ENCODE peak calls at places on chromosomes 11 and 22, in eight cellular contexts. One of them, this sample, is unnamed. For H3K36me3, the result is how much of the 10 kb centered on the place peaks cover.

GRCh38 chr11:11866203-11866602 is 24.4 kb downstream of the USP47 start:
- DNase-seq in OCI-LY7: no peak
- DNase-seq in heart left ventricle: no peak
- DNase-seq in PC-9: no peak
- DNase-seq in A673: no peak
- DNase-seq in kidney epithelial cell: no peak
- DNase-seq in left ventricle myocardium inferior: no peak
- DNase-seq in CD4-positive, alpha-beta memory T cell: no peak
- DNase-seq in this sample: no peak

GRCh38 chr22:50016988-50017700 is 4.6 kb upstream of the IL17REL start:
- DNase-seq in OCI-LY7: no peak
- DNase-seq in heart left ventricle: no peak
- DNase-seq in PC-9: no peak
- DNase-seq in A673: no peak
- DNase-seq in kidney epithelial cell: no peak
- DNase-seq in left ventricle myocardium inferior: peak
- DNase-seq in CD4-positive, alpha-beta memory T cell: peak
- DNase-seq in this sample: peak

GRCh38 chr22:24232725-24233124 is 12.2 kb downstream of the GGT5 start:
- DNase-seq in OCI-LY7: no peak
- DNase-seq in heart left ventricle: no peak
- DNase-seq in PC-9: no peak
- DNase-seq in A673: no peak
- DNase-seq in kidney epithelial cell: no peak
- DNase-seq in left ventricle myocardium inferior: no peak
- DNase-seq in CD4-positive, alpha-beta memory T cell: no peak
- DNase-seq in this sample: peak

GRCh38 chr11:12719221-12719620 is 45.0 kb downstream of the TEAD1 start:
- DNase-seq in OCI-LY7: no peak
- DNase-seq in heart left ventricle: no peak
- DNase-seq in PC-9: no peak
- DNase-seq in A673: no peak
- DNase-seq in kidney epithelial cell: no peak
- DNase-seq in left ventricle myocardium inferior: no peak
- DNase-seq in CD4-positive, alpha-beta memory T cell: no peak
- DNase-seq in this sample: no peak

GRCh38 chr22:50621491-50621880 is 6.5 kb downstream of the ARSA start:
- DNase-seq in OCI-LY7: peak
- DNase-seq in heart left ventricle: no peak
- DNase-seq in PC-9: no peak
- DNase-seq in A673: no peak
- DNase-seq in kidney epithelial cell: no peak
- DNase-seq in left ventricle myocardium inferior: no peak
- DNase-seq in CD4-positive, alpha-beta memory T cell: peak
- DNase-seq in this sample: no peak

GRCh38 chr11:67436459-67437081 is 912 bp downstream of the PTPRCAP start:
- DNase-seq in OCI-LY7: peak
- DNase-seq in heart left ventricle: no peak
- DNase-seq in PC-9: no peak
- DNase-seq in A673: no peak
- DNase-seq in kidney epithelial cell: no peak
- DNase-seq in left ventricle myocardium inferior: no peak
- DNase-seq in CD4-positive, alpha-beta memory T cell: peak
- DNase-seq in this sample: peak

GRCh38 chr11:79393362-79394043 is 47.3 kb downstream of the TENM4 start:
- DNase-seq in OCI-LY7: no peak
- DNase-seq in heart left ventricle: no peak
- DNase-seq in PC-9: no peak
- DNase-seq in A673: no peak
- DNase-seq in kidney epithelial cell: no peak
- DNase-seq in left ventricle myocardium inferior: no peak
- DNase-seq in CD4-positive, alpha-beta memory T cell: no peak
- DNase-seq in this sample: no peak

GRCh38 chr11:22197139-22197893 is 4.4 kb downstream of the ANO5 start:
- DNase-seq in OCI-LY7: no peak
- DNase-seq in heart left ventricle: no peak
- DNase-seq in PC-9: no peak
- DNase-seq in A673: no peak
- DNase-seq in kidney epithelial cell: no peak
- DNase-seq in left ventricle myocardium inferior: no peak
- DNase-seq in CD4-positive, alpha-beta memory T cell: no peak
- DNase-seq in this sample: no peak

GRCh38 chr11:95835351-95835750 is 45.1 kb downstream of the CEP57 start:
- DNase-seq in OCI-LY7: no peak
- DNase-seq in heart left ventricle: no peak
- DNase-seq in PC-9: no peak
- DNase-seq in A673: no peak
- DNase-seq in kidney epithelial cell: no peak
- DNase-seq in left ventricle myocardium inferior: no peak
- DNase-seq in CD4-positive, alpha-beta memory T cell: no peak
- DNase-seq in this sample: no peak

GRCh38 chr11:69287968-69288882 is 5.7 kb upstream of the MYEOV start:
- DNase-seq in OCI-LY7: peak
- DNase-seq in heart left ventricle: peak
- DNase-seq in PC-9: peak
- DNase-seq in A673: no peak
- DNase-seq in kidney epithelial cell: no peak
- DNase-seq in left ventricle myocardium inferior: no peak
- DNase-seq in CD4-positive, alpha-beta memory T cell: no peak
- DNase-seq in this sample: no peak

GRCh38 chr22:46970411-46971123 is 208.1 kb downstream of the TBC1D22A start:
- DNase-seq in OCI-LY7: no peak
- DNase-seq in heart left ventricle: no peak
- DNase-seq in PC-9: no peak
- DNase-seq in A673: no peak
- DNase-seq in kidney epithelial cell: no peak
- DNase-seq in left ventricle myocardium inferior: no peak
- DNase-seq in CD4-positive, alpha-beta memory T cell: no peak
- DNase-seq in this sample: no peak

GRCh38 chr11:27926056-27926455 is 181.9 kb downstream of the KIF18A start:
- DNase-seq in OCI-LY7: no peak
- DNase-seq in heart left ventricle: no peak
- DNase-seq in PC-9: no peak
- DNase-seq in A673: no peak
- DNase-seq in kidney epithelial cell: no peak
- DNase-seq in left ventricle myocardium inferior: no peak
- DNase-seq in CD4-positive, alpha-beta memory T cell: no peak
- DNase-seq in this sample: no peak

GRCh38 chr22:45969801-45970464 is 7.0 kb downstream of the WNT7B start:
- DNase-seq in OCI-LY7: no peak
- DNase-seq in heart left ventricle: no peak
- DNase-seq in PC-9: no peak
- DNase-seq in A673: no peak
- DNase-seq in kidney epithelial cell: no peak
- DNase-seq in left ventricle myocardium inferior: no peak
- DNase-seq in CD4-positive, alpha-beta memory T cell: no peak
- DNase-seq in this sample: peak

GRCh38 chr11:95108671-95109551 is 19.3 kb downstream of the ENDOD1 start:
- DNase-seq in OCI-LY7: no peak
- DNase-seq in heart left ventricle: no peak
- DNase-seq in PC-9: no peak
- DNase-seq in A673: peak
- DNase-seq in kidney epithelial cell: no peak
- DNase-seq in left ventricle myocardium inferior: no peak
- DNase-seq in CD4-positive, alpha-beta memory T cell: no peak
- DNase-seq in this sample: no peak

GRCh38 chr11:126082251-126083109 is 19.8 kb upstream of the CDON start:
- DNase-seq in OCI-LY7: no peak
- DNase-seq in heart left ventricle: no peak
- DNase-seq in PC-9: no peak
- DNase-seq in A673: peak
- DNase-seq in kidney epithelial cell: no peak
- DNase-seq in left ventricle myocardium inferior: no peak
- DNase-seq in CD4-positive, alpha-beta memory T cell: no peak
- DNase-seq in this sample: peak

GRCh38 chr11:8075119-8075726 is 5.8 kb upstream of the TUB start:
- DNase-seq in OCI-LY7: no peak
- DNase-seq in heart left ventricle: no peak
- DNase-seq in PC-9: no peak
- DNase-seq in A673: no peak
- DNase-seq in kidney epithelial cell: no peak
- DNase-seq in left ventricle myocardium inferior: no peak
- DNase-seq in CD4-positive, alpha-beta memory T cell: no peak
- DNase-seq in this sample: no peak

GRCh38 chr11:108732395-108732794 is 67.5 kb downstream of the DDX10 start:
- DNase-seq in OCI-LY7: no peak
- DNase-seq in heart left ventricle: no peak
- DNase-seq in PC-9: no peak
- DNase-seq in A673: no peak
- DNase-seq in kidney epithelial cell: no peak
- DNase-seq in left ventricle myocardium inferior: no peak
- DNase-seq in CD4-positive, alpha-beta memory T cell: no peak
- DNase-seq in this sample: no peak

GRCh38 chr22:46791201-46791731 is 28.8 kb downstream of the TBC1D22A start:
- DNase-seq in OCI-LY7: no peak
- DNase-seq in heart left ventricle: no peak
- DNase-seq in PC-9: no peak
- DNase-seq in A673: no peak
- DNase-seq in kidney epithelial cell: no peak
- DNase-seq in left ventricle myocardium inferior: no peak
- DNase-seq in CD4-positive, alpha-beta memory T cell: peak
- DNase-seq in this sample: no peak

GRCh38 chr11:3616721-3617460 is 24.9 kb downstream of the ART5 start:
- DNase-seq in OCI-LY7: no peak
- DNase-seq in heart left ventricle: no peak
- DNase-seq in PC-9: no peak
- DNase-seq in A673: no peak
- DNase-seq in kidney epithelial cell: no peak
- DNase-seq in left ventricle myocardium inferior: no peak
- DNase-seq in CD4-positive, alpha-beta memory T cell: no peak
- DNase-seq in this sample: no peak

GRCh38 chr22:21759133-21759532 is 23.5 kb upstream of the YPEL1 start:
- DNase-seq in OCI-LY7: no peak
- DNase-seq in heart left ventricle: no peak
- DNase-seq in PC-9: no peak
- DNase-seq in A673: no peak
- DNase-seq in kidney epithelial cell: no peak
- DNase-seq in left ventricle myocardium inferior: no peak
- DNase-seq in CD4-positive, alpha-beta memory T cell: no peak
- DNase-seq in this sample: no peak

GRCh38 chr11:69911310-69912160 is 92.3 kb upstream of the FGF3 start:
- DNase-seq in OCI-LY7: no peak
- DNase-seq in heart left ventricle: peak
- DNase-seq in PC-9: no peak
- DNase-seq in A673: no peak
- DNase-seq in kidney epithelial cell: no peak
- DNase-seq in left ventricle myocardium inferior: peak
- DNase-seq in CD4-positive, alpha-beta memory T cell: no peak
- DNase-seq in this sample: no peak

GRCh38 chr11:59255281-59255680 is 42.6 kb upstream of the MPEG1 start:
- DNase-seq in OCI-LY7: no peak
- DNase-seq in heart left ventricle: no peak
- DNase-seq in PC-9: peak
- DNase-seq in A673: no peak
- DNase-seq in kidney epithelial cell: no peak
- DNase-seq in left ventricle myocardium inferior: no peak
- DNase-seq in CD4-positive, alpha-beta memory T cell: no peak
- DNase-seq in this sample: no peak

GRCh38 chr22:37193629-37194191 is 5.7 kb upstream of the C1QTNF6 start:
- DNase-seq in OCI-LY7: no peak
- DNase-seq in heart left ventricle: peak
- DNase-seq in PC-9: no peak
- DNase-seq in A673: peak
- DNase-seq in kidney epithelial cell: no peak
- DNase-seq in left ventricle myocardium inferior: no peak
- DNase-seq in CD4-positive, alpha-beta memory T cell: peak
- DNase-seq in this sample: peak

GRCh38 chr11:106311531-106312230 is 234.2 kb downstream of the AASDHPPT start:
- DNase-seq in OCI-LY7: no peak
- DNase-seq in heart left ventricle: no peak
- DNase-seq in PC-9: no peak
- DNase-seq in A673: no peak
- DNase-seq in kidney epithelial cell: no peak
- DNase-seq in left ventricle myocardium inferior: no peak
- DNase-seq in CD4-positive, alpha-beta memory T cell: no peak
- DNase-seq in this sample: no peak

GRCh38 chr11:130390071-130390758 is 38.2 kb downstream of the ADAMTS8 start:
- DNase-seq in OCI-LY7: peak
- DNase-seq in heart left ventricle: no peak
- DNase-seq in PC-9: peak
- DNase-seq in A673: peak
- DNase-seq in kidney epithelial cell: no peak
- DNase-seq in left ventricle myocardium inferior: no peak
- DNase-seq in CD4-positive, alpha-beta memory T cell: no peak
- DNase-seq in this sample: no peak

GRCh38 chr11:86891020-86891419 is 64.2 kb downstream of the FZD4 start:
- DNase-seq in OCI-LY7: no peak
- DNase-seq in heart left ventricle: no peak
- DNase-seq in PC-9: no peak
- DNase-seq in A673: no peak
- DNase-seq in kidney epithelial cell: no peak
- DNase-seq in left ventricle myocardium inferior: no peak
- DNase-seq in CD4-positive, alpha-beta memory T cell: no peak
- DNase-seq in this sample: no peak

GRCh38 chr22:37631448-37632173 is 7.9 kb upstream of the SH3BP1 start:
- DNase-seq in OCI-LY7: no peak
- DNase-seq in heart left ventricle: no peak
- DNase-seq in PC-9: no peak
- DNase-seq in A673: no peak
- DNase-seq in kidney epithelial cell: no peak
- DNase-seq in left ventricle myocardium inferior: no peak
- DNase-seq in CD4-positive, alpha-beta memory T cell: no peak
- DNase-seq in this sample: peak

GRCh38 chr11:47846998-47847397 is 1.2 kb downstream of the NUP160 start:
- DNase-seq in OCI-LY7: no peak
- DNase-seq in heart left ventricle: no peak
- DNase-seq in PC-9: no peak
- DNase-seq in A673: no peak
- DNase-seq in kidney epithelial cell: no peak
- DNase-seq in left ventricle myocardium inferior: no peak
- DNase-seq in CD4-positive, alpha-beta memory T cell: no peak
- DNase-seq in this sample: no peak
- H3K36me3 ChIP-seq in OCI-LY7: under half
- H3K36me3 ChIP-seq in heart left ventricle: under half
- H3K36me3 ChIP-seq in PC-9: under half
- H3K36me3 ChIP-seq in A673: under half
- H3K36me3 ChIP-seq in kidney epithelial cell: under half
- H3K36me3 ChIP-seq in left ventricle myocardium inferior: under half
- H3K36me3 ChIP-seq in CD4-positive, alpha-beta memory T cell: under half
- H3K36me3 ChIP-seq in this sample: under half

GRCh38 chr11:47160753-47161133 is 15.9 kb downstream of the ARFGAP2 start:
- DNase-seq in OCI-LY7: no peak
- DNase-seq in heart left ventricle: peak
- DNase-seq in PC-9: peak
- DNase-seq in A673: no peak
- DNase-seq in kidney epithelial cell: no peak
- DNase-seq in left ventricle myocardium inferior: no peak
- DNase-seq in CD4-positive, alpha-beta memory T cell: no peak
- DNase-seq in this sample: no peak
- H3K36me3 ChIP-seq in OCI-LY7: half or more
- H3K36me3 ChIP-seq in heart left ventricle: under half
- H3K36me3 ChIP-seq in PC-9: under half
- H3K36me3 ChIP-seq in A673: under half
- H3K36me3 ChIP-seq in kidney epithelial cell: under half
- H3K36me3 ChIP-seq in left ventricle myocardium inferior: under half
- H3K36me3 ChIP-seq in CD4-positive, alpha-beta memory T cell: under half
- H3K36me3 ChIP-seq in this sample: under half

GRCh38 chr22:17890892-17891291 is 116.6 kb upstream of the BID start:
- DNase-seq in OCI-LY7: no peak
- DNase-seq in heart left ventricle: no peak
- DNase-seq in PC-9: no peak
- DNase-seq in A673: no peak
- DNase-seq in kidney epithelial cell: no peak
- DNase-seq in left ventricle myocardium inferior: no peak
- DNase-seq in CD4-positive, alpha-beta memory T cell: no peak
- DNase-seq in this sample: no peak
- H3K36me3 ChIP-seq in OCI-LY7: half or more
- H3K36me3 ChIP-seq in heart left ventricle: half or more
- H3K36me3 ChIP-seq in PC-9: under half
- H3K36me3 ChIP-seq in A673: under half
- H3K36me3 ChIP-seq in kidney epithelial cell: under half
- H3K36me3 ChIP-seq in left ventricle myocardium inferior: half or more
- H3K36me3 ChIP-seq in CD4-positive, alpha-beta memory T cell: under half
- H3K36me3 ChIP-seq in this sample: under half

GRCh38 chr11:65120831-65121230 is 1.1 kb downstream of the FAU start:
- DNase-seq in OCI-LY7: no peak
- DNase-seq in heart left ventricle: no peak
- DNase-seq in PC-9: no peak
- DNase-seq in A673: no peak
- DNase-seq in kidney epithelial cell: no peak
- DNase-seq in left ventricle myocardium inferior: no peak
- DNase-seq in CD4-positive, alpha-beta memory T cell: no peak
- DNase-seq in this sample: no peak
- H3K36me3 ChIP-seq in OCI-LY7: half or more
- H3K36me3 ChIP-seq in heart left ventricle: under half
- H3K36me3 ChIP-seq in PC-9: under half
- H3K36me3 ChIP-seq in A673: half or more
- H3K36me3 ChIP-seq in kidney epithelial cell: under half
- H3K36me3 ChIP-seq in left ventricle myocardium inferior: half or more
- H3K36me3 ChIP-seq in CD4-positive, alpha-beta memory T cell: under half
- H3K36me3 ChIP-seq in this sample: under half

This sample was measured in H7.